ENCODE peak calls at places on chromosomes 4 and X, in five cellular contexts. One of them, this sample, is unnamed.

GRCh38 chrX:103847174-103847870 is 15.3 kb upstream of the RAB9B start:
- DNase-seq in ovary: no peak
- DNase-seq in Calu3: no peak
- DNase-seq in GDM1: no peak
- DNase-seq in amygdala: no peak
- DNase-seq in this sample: no peak

GRCh38 chrX:154308108-154308946 is 12.7 kb downstream of the TKTL1 start:
- DNase-seq in ovary: peak; percentile 51
- DNase-seq in GDM1: peak; percentile 42
- DNase-seq in Calu3: peak; percentile 79
- DNase-seq in amygdala: no peak
- DNase-seq in this sample: no peak

GRCh38 chr4:77833158-77833724 is 14.1 kb upstream of the CNOT6L start:
- DNase-seq in GDM1: no peak
- DNase-seq in amygdala: no peak
- DNase-seq in Calu3: no peak
- DNase-seq in ovary: no peak
- DNase-seq in this sample: no peak

GRCh38 chrX:130118941-130119640 is 8.8 kb upstream of the ELF4 start:
- DNase-seq in GDM1: no peak
- DNase-seq in amygdala: no peak
- DNase-seq in ovary: peak; percentile 55
- DNase-seq in Calu3: no peak
- DNase-seq in this sample: no peak

GRCh38 chr4:15729910-15730533 is 27.2 kb downstream of the BST1 start:
- DNase-seq in GDM1: peak; percentile 25
- DNase-seq in ovary: no peak
- DNase-seq in amygdala: no peak
- DNase-seq in Calu3: no peak
- DNase-seq in this sample: no peak

GRCh38 chr4:109979932-109980717 is 67.4 kb downstream of the EGF start:
- DNase-seq in Calu3: no peak
- DNase-seq in ovary: no peak
- DNase-seq in amygdala: no peak
- DNase-seq in GDM1: no peak
- DNase-seq in this sample: peak; percentile 42

GRCh38 chr4:38137080-38137479 is 176.9 kb downstream of the PTTG2 start:
- DNase-seq in GDM1: no peak
- DNase-seq in Calu3: no peak
- DNase-seq in amygdala: no peak
- DNase-seq in ovary: no peak
- DNase-seq in this sample: no peak

GRCh38 chr4:173231916-173232315 is 63.3 kb downstream of the GALNT7 start:
- DNase-seq in GDM1: peak; percentile 40
- DNase-seq in amygdala: no peak
- DNase-seq in ovary: no peak
- DNase-seq in Calu3: no peak
- DNase-seq in this sample: no peak